ENCODE peak calls at places on chromosomes 2 and 18, in five cellular contexts. One of them, this sample, is unnamed.

GRCh38 chr2:238502956-238503791 is 76.4 kb downstream of the ASB1 start:
- DNase-seq in IMR-90: no peak
- DNase-seq in tibial artery: peak
- DNase-seq in AG04450: no peak
- DNase-seq in colonic mucosa: no peak
- DNase-seq in this sample: no peak

GRCh38 chr18:11309172-11309571 is 159.8 kb upstream of the PIEZO2 start:
- DNase-seq in colonic mucosa: no peak
- DNase-seq in AG04450: no peak
- DNase-seq in IMR-90: no peak
- DNase-seq in tibial artery: no peak
- DNase-seq in this sample: no peak

GRCh38 chr2:240289701-240290431 is 145.6 kb upstream of the GPC1 start:
- DNase-seq in AG04450: no peak
- DNase-seq in IMR-90: no peak
- DNase-seq in colonic mucosa: no peak
- DNase-seq in tibial artery: peak
- DNase-seq in this sample: no peak

GRCh38 chr2:239629936-239630617 is 229.3 kb upstream of the HDAC4 start:
- DNase-seq in tibial artery: no peak
- DNase-seq in colonic mucosa: no peak
- DNase-seq in AG04450: no peak
- DNase-seq in IMR-90: no peak
- DNase-seq in this sample: no peak

GRCh38 chr2:239385096-239386000 is 15.5 kb downstream of the HDAC4 start:
- DNase-seq in colonic mucosa: no peak
- DNase-seq in tibial artery: peak
- DNase-seq in IMR-90: no peak
- DNase-seq in AG04450: no peak
- DNase-seq in this sample: no peak

GRCh38 chr2:204177977-204178522 is 241.5 kb downstream of the ICOS start:
- DNase-seq in tibial artery: no peak
- DNase-seq in IMR-90: no peak
- DNase-seq in colonic mucosa: peak
- DNase-seq in AG04450: no peak
- DNase-seq in this sample: no peak

GRCh38 chr18:79567481-79568147 is 112.0 kb upstream of the CTDP1 start:
- DNase-seq in colonic mucosa: no peak
- DNase-seq in tibial artery: peak
- DNase-seq in IMR-90: peak
- DNase-seq in AG04450: peak
- DNase-seq in this sample: peak

GRCh38 chr18:58788971-58789797 is 75.5 kb upstream of the ZNF532 start:
- DNase-seq in tibial artery: no peak
- DNase-seq in colonic mucosa: peak
- DNase-seq in IMR-90: peak
- DNase-seq in AG04450: no peak
- DNase-seq in this sample: no peak

GRCh38 chr2:174821628-174822027 is 57.4 kb upstream of the CHRNA1 start:
- DNase-seq in tibial artery: no peak
- DNase-seq in colonic mucosa: no peak
- DNase-seq in AG04450: no peak
- DNase-seq in IMR-90: no peak
- DNase-seq in this sample: no peak

GRCh38 chr2:101768480-101769077 is 71.1 kb downstream of the MAP4K4 start:
- DNase-seq in colonic mucosa: no peak
- DNase-seq in AG04450: no peak
- DNase-seq in tibial artery: no peak
- DNase-seq in IMR-90: no peak
- DNase-seq in this sample: no peak

GRCh38 chr2:225400060-225400511 is 576 bp downstream of the NYAP2 start:
- DNase-seq in IMR-90: peak
- DNase-seq in tibial artery: no peak
- DNase-seq in AG04450: peak
- DNase-seq in colonic mucosa: no peak
- DNase-seq in this sample: peak

GRCh38 chr2:42049411-42050349 is 1.9 kb downstream of the PKDCC start:
- DNase-seq in colonic mucosa: peak
- DNase-seq in tibial artery: peak
- DNase-seq in AG04450: no peak
- DNase-seq in IMR-90: no peak
- DNase-seq in this sample: no peak
- H3K4me3 ChIP-seq in colonic mucosa: peak
- H3K4me3 ChIP-seq in tibial artery: peak
- H3K4me3 ChIP-seq in AG04450: peak
- H3K4me3 ChIP-seq in IMR-90: peak
- H3K4me3 ChIP-seq in this sample: peak

DNA sequence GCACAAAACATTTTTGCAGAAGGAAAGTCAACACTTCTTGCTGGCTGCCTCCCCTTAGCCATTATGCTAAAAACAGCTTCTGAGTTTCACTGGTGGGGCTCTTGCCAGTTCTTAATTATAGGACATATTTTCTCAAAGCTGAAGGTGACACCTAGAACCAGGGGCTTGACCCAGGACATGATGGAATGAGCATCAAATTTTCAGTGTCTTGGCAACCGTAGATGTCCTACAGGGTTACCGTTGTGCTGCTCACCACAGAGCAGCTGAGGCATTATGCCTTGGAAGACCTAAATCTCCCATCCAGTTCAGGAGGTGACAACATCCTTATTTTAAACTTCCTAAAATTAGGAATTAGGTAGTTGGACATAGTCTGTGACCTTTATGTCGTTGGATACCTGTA is 46.7 kb downstream of the TMEM185B start:
- DNase-seq in tibial artery: no peak
- DNase-seq in IMR-90: no peak
- DNase-seq in colonic mucosa: no peak
- DNase-seq in AG04450: no peak
- DNase-seq in this sample: no peak
- H3K4me3 ChIP-seq in tibial artery: no peak
- H3K4me3 ChIP-seq in IMR-90: no peak
- H3K4me3 ChIP-seq in colonic mucosa: peak
- H3K4me3 ChIP-seq in AG04450: no peak
- H3K4me3 ChIP-seq in this sample: no peak

DNA sequence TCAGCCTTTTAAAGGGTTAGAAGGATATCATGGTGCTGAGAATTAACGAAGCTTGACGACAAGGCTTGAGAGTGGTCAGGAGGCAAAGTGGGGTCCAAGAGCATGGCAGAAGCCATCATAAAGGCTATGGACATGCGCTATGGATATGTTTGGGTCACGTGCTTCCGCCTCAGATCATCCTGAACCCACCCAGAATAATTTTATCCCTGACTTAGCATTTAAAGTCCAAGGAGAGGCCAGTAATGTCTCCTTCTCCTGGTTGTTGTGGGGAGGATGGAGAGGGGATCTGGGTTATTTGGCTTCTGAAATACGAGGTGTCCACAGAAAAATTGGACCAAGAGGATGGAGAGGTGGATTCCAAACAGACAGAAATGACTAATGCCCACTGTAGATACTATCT is 38.8 kb upstream of the RBMS1 start:
- DNase-seq in IMR-90: no peak
- DNase-seq in AG04450: no peak
- DNase-seq in tibial artery: no peak
- DNase-seq in colonic mucosa: no peak
- DNase-seq in this sample: no peak
- H3K4me3 ChIP-seq in IMR-90: no peak
- H3K4me3 ChIP-seq in AG04450: no peak
- H3K4me3 ChIP-seq in tibial artery: no peak
- H3K4me3 ChIP-seq in colonic mucosa: no peak
- H3K4me3 ChIP-seq in this sample: no peak

GRCh38 chr2:156473445-156473844 is 37.3 kb downstream of the GPD2 start:
- DNase-seq in tibial artery: no peak
- DNase-seq in IMR-90: no peak
- DNase-seq in colonic mucosa: no peak
- DNase-seq in AG04450: no peak
- DNase-seq in this sample: no peak

GRCh38 chr2:156474316-156474715 is 38.1 kb downstream of the GPD2 start:
- DNase-seq in AG04450: no peak
- DNase-seq in tibial artery: no peak
- DNase-seq in colonic mucosa: no peak
- DNase-seq in IMR-90: no peak
- DNase-seq in this sample: no peak

GRCh38 chr2:156472686-156473085 is 36.5 kb downstream of the GPD2 start:
- DNase-seq in tibial artery: no peak
- DNase-seq in AG04450: no peak
- DNase-seq in colonic mucosa: no peak
- DNase-seq in IMR-90: no peak
- DNase-seq in this sample: no peak

GRCh38 chr2:156471772-156472171 is 35.6 kb downstream of the GPD2 start:
- DNase-seq in AG04450: no peak
- DNase-seq in IMR-90: no peak
- DNase-seq in tibial artery: no peak
- DNase-seq in colonic mucosa: no peak
- DNase-seq in this sample: no peak

GRCh38 chr2:156470975-156471583 is 34.9 kb downstream of the GPD2 start:
- DNase-seq in tibial artery: no peak
- DNase-seq in colonic mucosa: no peak
- DNase-seq in IMR-90: no peak
- DNase-seq in AG04450: no peak
- DNase-seq in this sample: no peak
- H3K4me3 ChIP-seq in tibial artery: no peak
- H3K4me3 ChIP-seq in colonic mucosa: no peak
- H3K4me3 ChIP-seq in IMR-90: no peak
- H3K4me3 ChIP-seq in AG04450: no peak
- H3K4me3 ChIP-seq in this sample: no peak

GRCh38 chr18:69399253-69399652 is 1.4 kb upstream of the DOK6 start:
- DNase-seq in AG04450: no peak
- DNase-seq in colonic mucosa: no peak
- DNase-seq in tibial artery: no peak
- DNase-seq in IMR-90: no peak
- DNase-seq in this sample: no peak

GRCh38 chr18:69401475-69402218 is 959 bp downstream of the DOK6 start:
- DNase-seq in IMR-90: peak
- DNase-seq in tibial artery: no peak
- DNase-seq in AG04450: no peak
- DNase-seq in colonic mucosa: no peak
- DNase-seq in this sample: no peak

GRCh38 chr18:69400976-69401474 is 337 bp downstream of the DOK6 start:
- DNase-seq in tibial artery: no peak
- DNase-seq in colonic mucosa: no peak
- DNase-seq in AG04450: no peak
- DNase-seq in IMR-90: peak
- DNase-seq in this sample: no peak

GRCh38 chr18:69402219-69402989 is 1.7 kb downstream of the DOK6 start:
- DNase-seq in IMR-90: no peak
- DNase-seq in AG04450: no peak
- DNase-seq in colonic mucosa: no peak
- DNase-seq in tibial artery: no peak
- DNase-seq in this sample: no peak

DNA sequence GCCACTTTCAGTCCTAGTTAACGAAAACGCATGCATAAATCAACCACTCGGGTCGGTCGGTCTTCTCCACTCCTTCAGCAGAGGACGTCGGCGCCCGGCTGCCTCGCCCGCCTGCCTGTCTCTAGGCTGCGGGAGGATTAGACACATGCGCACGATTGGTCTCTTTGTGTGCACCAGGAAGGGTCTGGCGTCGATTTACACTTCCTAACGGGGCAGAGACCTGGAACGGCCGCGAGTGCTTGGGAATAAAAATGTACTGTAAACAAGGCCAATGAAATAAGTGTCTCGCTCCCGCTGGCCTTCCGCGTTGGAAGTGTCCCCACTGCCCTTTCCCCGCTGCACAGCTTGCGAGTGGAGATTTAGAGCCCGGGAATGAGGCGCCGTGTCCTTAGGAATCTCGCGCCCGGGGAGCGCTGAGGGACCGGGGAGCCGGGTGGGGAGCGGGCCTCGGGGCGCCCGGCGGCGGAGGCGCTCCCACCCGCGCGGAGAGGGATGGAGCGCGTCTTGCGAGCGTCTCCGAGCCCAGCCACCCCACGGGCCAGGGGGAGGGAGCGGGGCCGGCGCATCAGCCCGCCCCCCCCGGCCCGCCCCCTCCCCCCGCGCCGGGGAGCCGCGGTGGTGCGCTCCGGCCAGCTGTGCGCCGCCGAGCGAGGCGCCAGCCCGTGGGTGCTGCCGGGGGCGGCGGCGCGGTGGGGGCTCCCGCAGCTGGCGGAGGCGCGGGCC is at the start of gene DOK6:
- DNase-seq in IMR-90: peak
- DNase-seq in colonic mucosa: peak
- DNase-seq in AG04450: no peak
- DNase-seq in tibial artery: peak
- DNase-seq in this sample: peak
- H3K4me3 ChIP-seq in IMR-90: peak
- H3K4me3 ChIP-seq in colonic mucosa: peak
- H3K4me3 ChIP-seq in AG04450: peak
- H3K4me3 ChIP-seq in tibial artery: peak
- H3K4me3 ChIP-seq in this sample: peak

GRCh38 chr2:18521084-18521483 is 39.4 kb downstream of the RDH14 start:
- DNase-seq in tibial artery: no peak
- DNase-seq in colonic mucosa: no peak
- DNase-seq in IMR-90: no peak
- DNase-seq in AG04450: no peak
- DNase-seq in this sample: no peak

GRCh38 chr2:18519991-18520604 is 40.4 kb downstream of the RDH14 start:
- DNase-seq in colonic mucosa: no peak
- DNase-seq in IMR-90: no peak
- DNase-seq in AG04450: no peak
- DNase-seq in tibial artery: no peak
- DNase-seq in this sample: no peak

GRCh38 chr2:18520605-18521031 is 39.8 kb downstream of the RDH14 start:
- DNase-seq in tibial artery: peak
- DNase-seq in AG04450: peak
- DNase-seq in IMR-90: peak
- DNase-seq in colonic mucosa: peak
- DNase-seq in this sample: peak

GRCh38 chr2:18516112-18516511 is 44.3 kb downstream of the RDH14 start:
- DNase-seq in AG04450: peak
- DNase-seq in colonic mucosa: no peak
- DNase-seq in tibial artery: no peak
- DNase-seq in IMR-90: peak
- DNase-seq in this sample: no peak

GRCh38 chr2:18518116-18519111 is 42.0 kb downstream of the RDH14 start:
- DNase-seq in colonic mucosa: no peak
- DNase-seq in tibial artery: no peak
- DNase-seq in IMR-90: peak
- DNase-seq in AG04450: no peak
- DNase-seq in this sample: no peak
- H3K4me3 ChIP-seq in colonic mucosa: no peak
- H3K4me3 ChIP-seq in tibial artery: no peak
- H3K4me3 ChIP-seq in IMR-90: no peak
- H3K4me3 ChIP-seq in AG04450: no peak
- H3K4me3 ChIP-seq in this sample: no peak

GRCh38 chr2:43402452-43402937 is 176.1 kb upstream of the ZFP36L2 start:
- DNase-seq in IMR-90: peak
- DNase-seq in colonic mucosa: no peak
- DNase-seq in tibial artery: no peak
- DNase-seq in AG04450: no peak
- DNase-seq in this sample: no peak
- H3K4me3 ChIP-seq in IMR-90: no peak
- H3K4me3 ChIP-seq in colonic mucosa: no peak
- H3K4me3 ChIP-seq in tibial artery: no peak
- H3K4me3 ChIP-seq in AG04450: no peak
- H3K4me3 ChIP-seq in this sample: no peak